ENCODE peak calls at places on chromosome 20, in seven cellular contexts. One of them, this sample, is unnamed.

GRCh38 chr20:36645998-36646397 is at the start of gene SLA2:
- DNase-seq in effector memory CD8-positive, alpha-beta T cell: peak; percentile 66
- DNase-seq in activated CD4-positive, alpha-beta T cell treated with anti-CD3 and anti-CD28 coated beads for 1 hour: peak; percentile 48
- DNase-seq in NCI-H774: no peak
- DNase-seq in choroid plexus epithelial cell: no peak
- DNase-seq in brain microvascular endothelial cell: no peak
- DNase-seq in stimulated activated CD4-positive, alpha-beta T cell treated with anti-CD3 and anti-CD28 coated beads, TNF-alpha, amount 100 ng/mL, for 24 hours: peak; percentile 59
- DNase-seq in this sample: peak; percentile 45

GRCh38 chr20:43722153-43722505 is 4.7 kb downstream of the GTSF1L start:
- DNase-seq in effector memory CD8-positive, alpha-beta T cell: no peak
- DNase-seq in NCI-H774: no peak
- DNase-seq in activated CD4-positive, alpha-beta T cell treated with anti-CD3 and anti-CD28 coated beads for 1 hour: peak; percentile 25
- DNase-seq in stimulated activated CD4-positive, alpha-beta T cell treated with anti-CD3 and anti-CD28 coated beads, TNF-alpha, amount 100 ng/mL, for 24 hours: peak; percentile 14
- DNase-seq in brain microvascular endothelial cell: no peak
- DNase-seq in choroid plexus epithelial cell: no peak
- DNase-seq in this sample: peak; percentile 6

GRCh38 chr20:2172305-2173175 is 70.9 kb downstream of the STK35 start:
- DNase-seq in activated CD4-positive, alpha-beta T cell treated with anti-CD3 and anti-CD28 coated beads for 1 hour: peak; percentile 55
- DNase-seq in choroid plexus epithelial cell: peak; percentile 69
- DNase-seq in brain microvascular endothelial cell: peak; percentile 38
- DNase-seq in stimulated activated CD4-positive, alpha-beta T cell treated with anti-CD3 and anti-CD28 coated beads, TNF-alpha, amount 100 ng/mL, for 24 hours: peak; percentile 63
- DNase-seq in NCI-H774: peak; percentile 35
- DNase-seq in effector memory CD8-positive, alpha-beta T cell: peak; percentile 55
- DNase-seq in this sample: peak; percentile 46

GRCh38 chr20:47875302-47876025 is 90.2 kb upstream of the SULF2 start:
- DNase-seq in NCI-H774: no peak
- DNase-seq in effector memory CD8-positive, alpha-beta T cell: no peak
- DNase-seq in choroid plexus epithelial cell: peak; percentile 65
- DNase-seq in activated CD4-positive, alpha-beta T cell treated with anti-CD3 and anti-CD28 coated beads for 1 hour: no peak
- DNase-seq in stimulated activated CD4-positive, alpha-beta T cell treated with anti-CD3 and anti-CD28 coated beads, TNF-alpha, amount 100 ng/mL, for 24 hours: no peak
- DNase-seq in brain microvascular endothelial cell: peak; percentile 18
- DNase-seq in this sample: no peak

GRCh38 chr20:52924411-52925271 is 47.5 kb upstream of the TSHZ2 start:
- DNase-seq in effector memory CD8-positive, alpha-beta T cell: no peak
- DNase-seq in stimulated activated CD4-positive, alpha-beta T cell treated with anti-CD3 and anti-CD28 coated beads, TNF-alpha, amount 100 ng/mL, for 24 hours: no peak
- DNase-seq in choroid plexus epithelial cell: peak; percentile 0
- DNase-seq in activated CD4-positive, alpha-beta T cell treated with anti-CD3 and anti-CD28 coated beads for 1 hour: no peak
- DNase-seq in brain microvascular endothelial cell: no peak
- DNase-seq in NCI-H774: no peak
- DNase-seq in this sample: no peak

GRCh38 chr20:33731693-33732165 is at the start of gene ZNF341:
- DNase-seq in effector memory CD8-positive, alpha-beta T cell: peak; percentile 83
- DNase-seq in NCI-H774: peak; percentile 96
- DNase-seq in brain microvascular endothelial cell: peak; percentile 70
- DNase-seq in activated CD4-positive, alpha-beta T cell treated with anti-CD3 and anti-CD28 coated beads for 1 hour: peak; percentile 84
- DNase-seq in stimulated activated CD4-positive, alpha-beta T cell treated with anti-CD3 and anti-CD28 coated beads, TNF-alpha, amount 100 ng/mL, for 24 hours: peak; percentile 89
- DNase-seq in choroid plexus epithelial cell: no peak
- DNase-seq in this sample: peak; percentile 85

GRCh38 chr20:63969851-63970713 is at the start of gene ZNF512B:
- DNase-seq in activated CD4-positive, alpha-beta T cell treated with anti-CD3 and anti-CD28 coated beads for 1 hour: peak; percentile 52
- DNase-seq in NCI-H774: peak; percentile 47
- DNase-seq in choroid plexus epithelial cell: peak; percentile 60
- DNase-seq in stimulated activated CD4-positive, alpha-beta T cell treated with anti-CD3 and anti-CD28 coated beads, TNF-alpha, amount 100 ng/mL, for 24 hours: peak; percentile 64
- DNase-seq in brain microvascular endothelial cell: no peak
- DNase-seq in effector memory CD8-positive, alpha-beta T cell: no peak
- DNase-seq in this sample: no peak

GRCh38 chr20:58040447-58041290 is 187.8 kb downstream of the ANKRD60 start:
- DNase-seq in effector memory CD8-positive, alpha-beta T cell: no peak
- DNase-seq in stimulated activated CD4-positive, alpha-beta T cell treated with anti-CD3 and anti-CD28 coated beads, TNF-alpha, amount 100 ng/mL, for 24 hours: no peak
- DNase-seq in brain microvascular endothelial cell: no peak
- DNase-seq in choroid plexus epithelial cell: no peak
- DNase-seq in activated CD4-positive, alpha-beta T cell treated with anti-CD3 and anti-CD28 coated beads for 1 hour: no peak
- DNase-seq in NCI-H774: no peak
- DNase-seq in this sample: no peak

GRCh38 chr20:48736231-48736630 is 91.6 kb downstream of the PREX1 start:
- DNase-seq in NCI-H774: no peak
- DNase-seq in stimulated activated CD4-positive, alpha-beta T cell treated with anti-CD3 and anti-CD28 coated beads, TNF-alpha, amount 100 ng/mL, for 24 hours: no peak
- DNase-seq in effector memory CD8-positive, alpha-beta T cell: no peak
- DNase-seq in activated CD4-positive, alpha-beta T cell treated with anti-CD3 and anti-CD28 coated beads for 1 hour: no peak
- DNase-seq in choroid plexus epithelial cell: no peak
- DNase-seq in brain microvascular endothelial cell: no peak
- DNase-seq in this sample: no peak

GRCh38 chr20:19588731-19589130 is 169.3 kb upstream of the RIN2 start:
- DNase-seq in choroid plexus epithelial cell: no peak
- DNase-seq in brain microvascular endothelial cell: no peak
- DNase-seq in effector memory CD8-positive, alpha-beta T cell: no peak
- DNase-seq in NCI-H774: no peak
- DNase-seq in activated CD4-positive, alpha-beta T cell treated with anti-CD3 and anti-CD28 coated beads for 1 hour: no peak
- DNase-seq in stimulated activated CD4-positive, alpha-beta T cell treated with anti-CD3 and anti-CD28 coated beads, TNF-alpha, amount 100 ng/mL, for 24 hours: no peak
- DNase-seq in this sample: no peak

GRCh38 chr20:4951299-4951698 is 50.0 kb downstream of the SLC23A2 start:
- DNase-seq in brain microvascular endothelial cell: peak; percentile 77
- DNase-seq in NCI-H774: no peak
- DNase-seq in stimulated activated CD4-positive, alpha-beta T cell treated with anti-CD3 and anti-CD28 coated beads, TNF-alpha, amount 100 ng/mL, for 24 hours: no peak
- DNase-seq in choroid plexus epithelial cell: peak; percentile 87
- DNase-seq in activated CD4-positive, alpha-beta T cell treated with anti-CD3 and anti-CD28 coated beads for 1 hour: no peak
- DNase-seq in effector memory CD8-positive, alpha-beta T cell: no peak
- DNase-seq in this sample: no peak

GRCh38 chr20:59359908-59360307 is 59.5 kb downstream of the EDN3 start:
- DNase-seq in choroid plexus epithelial cell: no peak
- DNase-seq in activated CD4-positive, alpha-beta T cell treated with anti-CD3 and anti-CD28 coated beads for 1 hour: no peak
- DNase-seq in brain microvascular endothelial cell: no peak
- DNase-seq in NCI-H774: no peak
- DNase-seq in effector memory CD8-positive, alpha-beta T cell: no peak
- DNase-seq in stimulated activated CD4-positive, alpha-beta T cell treated with anti-CD3 and anti-CD28 coated beads, TNF-alpha, amount 100 ng/mL, for 24 hours: no peak
- DNase-seq in this sample: no peak

GRCh38 chr20:19975436-19975799 is 41.7 kb upstream of the NAA20 start:
- DNase-seq in brain microvascular endothelial cell: no peak
- DNase-seq in effector memory CD8-positive, alpha-beta T cell: no peak
- DNase-seq in NCI-H774: no peak
- DNase-seq in stimulated activated CD4-positive, alpha-beta T cell treated with anti-CD3 and anti-CD28 coated beads, TNF-alpha, amount 100 ng/mL, for 24 hours: no peak
- DNase-seq in choroid plexus epithelial cell: peak; percentile 58
- DNase-seq in activated CD4-positive, alpha-beta T cell treated with anti-CD3 and anti-CD28 coated beads for 1 hour: no peak
- DNase-seq in this sample: no peak

GRCh38 chr20:38298768-38299288 is 5.1 kb upstream of the BPI start:
- DNase-seq in NCI-H774: no peak
- DNase-seq in choroid plexus epithelial cell: peak; percentile 85
- DNase-seq in stimulated activated CD4-positive, alpha-beta T cell treated with anti-CD3 and anti-CD28 coated beads, TNF-alpha, amount 100 ng/mL, for 24 hours: no peak
- DNase-seq in effector memory CD8-positive, alpha-beta T cell: no peak
- DNase-seq in activated CD4-positive, alpha-beta T cell treated with anti-CD3 and anti-CD28 coated beads for 1 hour: no peak
- DNase-seq in brain microvascular endothelial cell: no peak
- DNase-seq in this sample: no peak

GRCh38 chr20:1209447-1210387 is 6.5 kb downstream of the C20orf202 start:
- DNase-seq in stimulated activated CD4-positive, alpha-beta T cell treated with anti-CD3 and anti-CD28 coated beads, TNF-alpha, amount 100 ng/mL, for 24 hours: no peak
- DNase-seq in activated CD4-positive, alpha-beta T cell treated with anti-CD3 and anti-CD28 coated beads for 1 hour: no peak
- DNase-seq in effector memory CD8-positive, alpha-beta T cell: no peak
- DNase-seq in brain microvascular endothelial cell: no peak
- DNase-seq in NCI-H774: no peak
- DNase-seq in choroid plexus epithelial cell: peak; percentile 45
- DNase-seq in this sample: no peak

This sample was measured in activated T-helper 9 cell treated with anti-CD3 and anti-CD28 coated beads, Interleukin-2, amount 50 U/mL, for 16 hours.